ENCODE peak calls at places on chromosomes 12 and 14, in eight cellular contexts. One of them, this sample, is unnamed.

GRCh38 chr14:72921396-72921795 is 4.9 kb upstream of the DCAF4 start:
- DNase-seq in Calu3: no peak
- DNase-seq in GM06990: no peak
- DNase-seq in germinal center: no peak
- DNase-seq in head of caudate nucleus: no peak
- DNase-seq in D341Med: no peak
- DNase-seq in H9: no peak
- DNase-seq in amniotic stem cell: no peak
- DNase-seq in this sample: no peak

GRCh38 chr14:94893411-94894160 is 123.7 kb upstream of the GSC start:
- DNase-seq in amniotic stem cell: no peak
- DNase-seq in D341Med: no peak
- DNase-seq in Calu3: no peak
- DNase-seq in GM06990: no peak
- DNase-seq in germinal center: no peak
- DNase-seq in head of caudate nucleus: no peak
- DNase-seq in H9: no peak
- DNase-seq in this sample: no peak

GRCh38 chr12:49345048-49345839 is 1.4 kb upstream of the DNAJC22 start:
- DNase-seq in amniotic stem cell: no peak
- DNase-seq in head of caudate nucleus: peak
- DNase-seq in GM06990: peak
- DNase-seq in germinal center: peak
- DNase-seq in D341Med: peak
- DNase-seq in Calu3: peak
- DNase-seq in H9: peak
- DNase-seq in this sample: no peak

GRCh38 chr12:48536602-48537001 is 11.2 kb downstream of the OR8S1 start:
- DNase-seq in Calu3: no peak
- DNase-seq in D341Med: no peak
- DNase-seq in GM06990: no peak
- DNase-seq in amniotic stem cell: no peak
- DNase-seq in germinal center: no peak
- DNase-seq in head of caudate nucleus: no peak
- DNase-seq in H9: no peak
- DNase-seq in this sample: no peak

GRCh38 chr12:93198086-93198485 is 179.6 kb upstream of the NUDT4 start:
- DNase-seq in germinal center: no peak
- DNase-seq in H9: no peak
- DNase-seq in GM06990: no peak
- DNase-seq in amniotic stem cell: peak
- DNase-seq in head of caudate nucleus: no peak
- DNase-seq in Calu3: peak
- DNase-seq in D341Med: no peak
- DNase-seq in this sample: no peak

GRCh38 chr12:41967668-41968649 is 176.7 kb downstream of the GXYLT1 start:
- DNase-seq in GM06990: no peak
- DNase-seq in head of caudate nucleus: no peak
- DNase-seq in amniotic stem cell: no peak
- DNase-seq in Calu3: peak
- DNase-seq in germinal center: no peak
- DNase-seq in H9: peak
- DNase-seq in D341Med: peak
- DNase-seq in this sample: peak

GRCh38 chr14:57066887-57067513 is 201.7 kb downstream of the EXOC5 start:
- DNase-seq in amniotic stem cell: no peak
- DNase-seq in GM06990: peak
- DNase-seq in D341Med: peak
- DNase-seq in head of caudate nucleus: peak
- DNase-seq in germinal center: peak
- DNase-seq in H9: peak
- DNase-seq in Calu3: peak
- DNase-seq in this sample: peak

GRCh38 chr12:64695550-64695949 is 63.7 kb downstream of the GNS start:
- DNase-seq in amniotic stem cell: no peak
- DNase-seq in germinal center: no peak
- DNase-seq in Calu3: no peak
- DNase-seq in H9: no peak
- DNase-seq in head of caudate nucleus: no peak
- DNase-seq in GM06990: no peak
- DNase-seq in D341Med: no peak
- DNase-seq in this sample: no peak

GRCh38 chr12:93803408-93803807 is 126.2 kb downstream of the CRADD start:
- DNase-seq in H9: no peak
- DNase-seq in D341Med: no peak
- DNase-seq in germinal center: no peak
- DNase-seq in head of caudate nucleus: no peak
- DNase-seq in Calu3: no peak
- DNase-seq in amniotic stem cell: no peak
- DNase-seq in GM06990: no peak
- DNase-seq in this sample: no peak

GRCh38 chr12:80484778-80485177 is 40.7 kb downstream of the PTPRQ start:
- DNase-seq in GM06990: no peak
- DNase-seq in D341Med: no peak
- DNase-seq in amniotic stem cell: no peak
- DNase-seq in head of caudate nucleus: no peak
- DNase-seq in germinal center: no peak
- DNase-seq in H9: no peak
- DNase-seq in Calu3: no peak
- DNase-seq in this sample: no peak

GRCh38 chr14:65810326-65810725 is 397.8 kb downstream of the FUT8 start:
- DNase-seq in germinal center: no peak
- DNase-seq in Calu3: no peak
- DNase-seq in H9: no peak
- DNase-seq in D341Med: no peak
- DNase-seq in head of caudate nucleus: no peak
- DNase-seq in GM06990: no peak
- DNase-seq in amniotic stem cell: no peak
- DNase-seq in this sample: no peak

GRCh38 chr14:79568566-79568965 is 642.7 kb downstream of the DIO2 start:
- DNase-seq in H9: no peak
- DNase-seq in GM06990: no peak
- DNase-seq in Calu3: no peak
- DNase-seq in head of caudate nucleus: no peak
- DNase-seq in germinal center: no peak
- DNase-seq in D341Med: no peak
- DNase-seq in amniotic stem cell: no peak
- DNase-seq in this sample: no peak

GRCh38 chr12:87025976-87026375 is 769.8 kb upstream of the MGAT4C start:
- DNase-seq in D341Med: no peak
- DNase-seq in germinal center: no peak
- DNase-seq in head of caudate nucleus: no peak
- DNase-seq in GM06990: no peak
- DNase-seq in H9: no peak
- DNase-seq in Calu3: no peak
- DNase-seq in amniotic stem cell: no peak
- DNase-seq in this sample: no peak

GRCh38 chr14:61280526-61281185 is 482 bp downstream of the TMEM30B start:
- DNase-seq in H9: peak
- DNase-seq in germinal center: peak
- DNase-seq in GM06990: peak
- DNase-seq in Calu3: peak
- DNase-seq in head of caudate nucleus: no peak
- DNase-seq in amniotic stem cell: peak
- DNase-seq in D341Med: no peak
- DNase-seq in this sample: no peak

GRCh38 chr12:70338531-70338930 is 27.6 kb upstream of the KCNMB4 start:
- DNase-seq in head of caudate nucleus: no peak
- DNase-seq in GM06990: no peak
- DNase-seq in D341Med: no peak
- DNase-seq in amniotic stem cell: no peak
- DNase-seq in germinal center: no peak
- DNase-seq in H9: no peak
- DNase-seq in Calu3: no peak
- DNase-seq in this sample: no peak

GRCh38 chr12:123043536-123044001 is 63.1 kb downstream of the ARL6IP4 start:
- DNase-seq in D341Med: peak
- DNase-seq in germinal center: peak
- DNase-seq in H9: peak
- DNase-seq in GM06990: peak
- DNase-seq in head of caudate nucleus: peak
- DNase-seq in Calu3: peak
- DNase-seq in amniotic stem cell: peak
- DNase-seq in this sample: peak

GRCh38 chr14:69055125-69055524 is 76.0 kb upstream of the ACTN1 start:
- DNase-seq in Calu3: no peak
- DNase-seq in D341Med: no peak
- DNase-seq in GM06990: no peak
- DNase-seq in germinal center: no peak
- DNase-seq in amniotic stem cell: no peak
- DNase-seq in H9: no peak
- DNase-seq in head of caudate nucleus: no peak
- DNase-seq in this sample: no peak

GRCh38 chr14:91875515-91876286 is 8.4 kb upstream of the TC2N start:
- DNase-seq in germinal center: no peak
- DNase-seq in D341Med: no peak
- DNase-seq in head of caudate nucleus: no peak
- DNase-seq in H9: no peak
- DNase-seq in GM06990: no peak
- DNase-seq in Calu3: no peak
- DNase-seq in amniotic stem cell: no peak
- DNase-seq in this sample: no peak

GRCh38 chr14:99333214-99333613 is 61.2 kb upstream of the BCL11B start:
- DNase-seq in head of caudate nucleus: no peak
- DNase-seq in GM06990: no peak
- DNase-seq in amniotic stem cell: no peak
- DNase-seq in D341Med: no peak
- DNase-seq in Calu3: no peak
- DNase-seq in H9: no peak
- DNase-seq in germinal center: no peak
- DNase-seq in this sample: no peak

GRCh38 chr14:80316426-80316825 is 105.1 kb upstream of the DIO2 start:
- DNase-seq in Calu3: no peak
- DNase-seq in GM06990: no peak
- DNase-seq in amniotic stem cell: no peak
- DNase-seq in D341Med: no peak
- DNase-seq in head of caudate nucleus: no peak
- DNase-seq in H9: no peak
- DNase-seq in germinal center: no peak
- DNase-seq in this sample: no peak

GRCh38 chr12:124152733-124153132 is 142.2 kb upstream of the RFLNA start:
- DNase-seq in amniotic stem cell: no peak
- DNase-seq in Calu3: no peak
- DNase-seq in D341Med: no peak
- DNase-seq in head of caudate nucleus: no peak
- DNase-seq in germinal center: no peak
- DNase-seq in GM06990: no peak
- DNase-seq in H9: no peak
- DNase-seq in this sample: peak

GRCh38 chr12:52202361-52203078 is 10.7 kb upstream of the KRT80 start:
- DNase-seq in head of caudate nucleus: no peak
- DNase-seq in GM06990: no peak
- DNase-seq in germinal center: no peak
- DNase-seq in Calu3: no peak
- DNase-seq in D341Med: no peak
- DNase-seq in H9: no peak
- DNase-seq in amniotic stem cell: no peak
- DNase-seq in this sample: no peak

GRCh38 chr14:50060871-50061663 is 55.3 kb downstream of the VCPKMT start:
- DNase-seq in germinal center: no peak
- DNase-seq in GM06990: peak
- DNase-seq in H9: no peak
- DNase-seq in amniotic stem cell: peak
- DNase-seq in Calu3: peak
- DNase-seq in head of caudate nucleus: peak
- DNase-seq in D341Med: no peak
- DNase-seq in this sample: peak

GRCh38 chr14:56860441-56860840 is 50.2 kb upstream of the OTX2 start:
- DNase-seq in GM06990: no peak
- DNase-seq in Calu3: no peak
- DNase-seq in germinal center: no peak
- DNase-seq in D341Med: peak
- DNase-seq in H9: no peak
- DNase-seq in amniotic stem cell: no peak
- DNase-seq in head of caudate nucleus: no peak
- DNase-seq in this sample: no peak

GRCh38 chr12:33047666-33048065 is 151.1 kb upstream of the PKP2 start:
- DNase-seq in amniotic stem cell: no peak
- DNase-seq in Calu3: no peak
- DNase-seq in D341Med: no peak
- DNase-seq in GM06990: no peak
- DNase-seq in H9: no peak
- DNase-seq in germinal center: no peak
- DNase-seq in head of caudate nucleus: no peak
- DNase-seq in this sample: no peak

This sample was measured in SK-N-DZ.